ENCODE peak calls at places on chromosomes 5 and 9, in nine cellular contexts. B is bronchial epithelial cell; K is astrocyte of the spinal cord; Y is brain microvascular endothelial cell; U is CD4-positive, alpha-beta T cell; Z is D341Med; I is A549; H is activated CD4-positive, CD25-positive, alpha-beta regulatory T cell treated with anti-CD3 and anti-CD28 coated beads, Interleukin-2, amount 50 U/mL, for 72 hours; T is hypothalamus. V is an unnamed sample.

GRCh38 chr5:148808864-148809642 is 17.4 kb upstream of the ADRB2 start:
- DNase-seq in U (peak; percentile 12), Y (no peak), I (no peak), T (no peak), H (no peak), Z (no peak), K (no peak), B (no peak), V (no peak)

GRCh38 chr5:12794476-12795332 is 890.5 kb upstream of the CTNND2 start:
- DNase-seq in Z (peak; percentile 9), I (no peak), K (no peak), U (no peak), H (no peak), Y (no peak), T (no peak), B (no peak), V (no peak)

GRCh38 chr5:9644630-9645029 is 14.5 kb upstream of the TAS2R1 start:
- DNase-seq in H (no peak), I (no peak), B (peak; percentile 35), T (no peak), Y (no peak), K (no peak), U (no peak), Z (no peak), V (peak; percentile 42)

GRCh38 chr5:522899-523657 is 1.2 kb downstream of the SLC9A3 start:
- DNase-seq in Z (no peak), B (no peak), H (no peak), T (no peak), U (no peak), I (no peak), K (no peak), Y (no peak), V (no peak)

GRCh38 chr5:15807861-15808260 is 307.9 kb downstream of the FBXL7 start:
- DNase-seq in Z (no peak), I (no peak), Y (peak; percentile 60), H (no peak), K (peak; percentile 76), T (no peak), B (peak; percentile 55), U (no peak), V (no peak)

GRCh38 chr5:9051779-9052178 is 494.1 kb downstream of the SEMA5A start:
- DNase-seq in B (no peak), K (no peak), H (no peak), Y (no peak), U (no peak), I (no peak), T (no peak), Z (no peak), V (no peak)

GRCh38 chr5:180519098-180519497 is 24.9 kb downstream of the CNOT6 start:
- DNase-seq in B (no peak), I (no peak), K (peak; percentile 27), Z (no peak), T (no peak), H (no peak), U (no peak), Y (no peak), V (no peak)

GRCh38 chr5:142544946-142545652 is 140.8 kb downstream of the FGF1 start:
- DNase-seq in I (no peak), Y (peak; percentile 48), K (peak; percentile 30), B (no peak), U (no peak), T (no peak), Z (no peak), H (no peak), V (no peak)

GRCh38 chr9:137564134-137564533 is 12.5 kb downstream of the MRPL41 start:
- DNase-seq in K (no peak), U (no peak), H (no peak), Y (no peak), Z (no peak), B (no peak), T (no peak), I (no peak), V (no peak)

GRCh38 chr9:22374021-22374420 is 72.6 kb upstream of the DMRTA1 start:
- DNase-seq in Y (no peak), I (no peak), H (no peak), Z (no peak), U (no peak), T (no peak), B (no peak), K (no peak), V (no peak)

GRCh38 chr5:135248801-135249231 is 150.2 kb downstream of the MACROH2A1 start:
- DNase-seq in T (no peak), Y (no peak), B (no peak), U (no peak), H (no peak), Z (peak; percentile 5), K (no peak), I (no peak), V (no peak)

GRCh38 chr5:170429014-170429413 is 39.8 kb upstream of the KCNMB1 start:
- DNase-seq in U (no peak), B (peak; percentile 15), I (peak; percentile 41), Y (no peak), Z (no peak), H (no peak), K (peak; percentile 5), T (no peak), V (no peak)

GRCh38 chr9:75161116-75161857 is 73.0 kb downstream of the OSTF1 start:
- DNase-seq in U (no peak), I (no peak), Y (no peak), T (no peak), K (no peak), H (no peak), B (no peak), Z (no peak), V (no peak)

GRCh38 chr9:80467632-80468031 is 895.9 kb downstream of the TLE4 start:
- DNase-seq in T (no peak), Y (peak; percentile 31), Z (no peak), K (peak; percentile 13), B (peak; percentile 44), U (no peak), H (no peak), I (no peak), V (peak; percentile 53)

GRCh38 chr5:149030392-149030791 is 32.5 kb downstream of the SH3TC2 start:
- DNase-seq in Z (no peak), U (no peak), B (peak; percentile 32), Y (peak; percentile 24), K (peak; percentile 79), T (no peak), I (no peak), H (no peak), V (no peak)

GRCh38 chr5:179872356-179873160 is 13.9 kb upstream of the MRNIP start:
- DNase-seq in U (no peak), I (no peak), T (no peak), Y (no peak), B (no peak), Z (peak; percentile 18), K (no peak), H (no peak), V (no peak)

GRCh38 chr5:171599957-171600612 is 180.6 kb downstream of the FGF18 start:
- DNase-seq in H (no peak), U (no peak), K (no peak), B (no peak), I (no peak), Y (no peak), T (no peak), Z (no peak), V (no peak)

GRCh38 chr5:135379052-135379654 is 19.9 kb downstream of the MACROH2A1 start:
- DNase-seq in H (no peak), T (no peak), U (no peak), B (peak; percentile 66), I (peak; percentile 23), K (peak; percentile 28), Y (no peak), Z (no peak), V (peak; percentile 58)

GRCh38 chr9:6014668-6015270 is 655 bp downstream of the RANBP6 start:
- DNase-seq in B (peak; percentile 94), U (no peak), Y (peak; percentile 73), Z (no peak), K (peak; percentile 69), T (no peak), H (no peak), I (peak; percentile 36), V (peak; percentile 82)

GRCh38 chr5:51326844-51327243 is 56.4 kb upstream of the ISL1 start:
- DNase-seq in H (no peak), Z (no peak), B (peak; percentile 20), U (no peak), Y (no peak), K (no peak), I (no peak), T (no peak), V (peak; percentile 16)

GRCh38 chr5:137320056-137321045 is 178.8 kb downstream of the SPOCK1 start:
- DNase-seq in H (no peak), K (peak; percentile 77), T (no peak), Z (peak; percentile 62), Y (peak; percentile 58), I (peak; percentile 54), U (no peak), B (peak; percentile 58), V (peak; percentile 76)

GRCh38 chr5:159971931-159972461 is 36.9 kb upstream of the TTC1 start:
- DNase-seq in B (no peak), Z (peak; percentile 58), I (no peak), Y (no peak), K (no peak), U (no peak), T (no peak), H (no peak), V (no peak)

GRCh38 chr9:88433583-88434240 is 45.5 kb downstream of the SPIN1 start:
- DNase-seq in K (peak; percentile 46), Y (peak; percentile 36), T (no peak), B (peak; percentile 22), I (peak; percentile 15), Z (no peak), U (no peak), H (no peak), V (no peak)

GRCh38 chr5:94693043-94693822 is 74.8 kb downstream of the SLF1 start:
- DNase-seq in B (peak; percentile 97), Y (peak; percentile 74), U (no peak), K (peak; percentile 82), H (no peak), Z (no peak), T (no peak), I (peak; percentile 47), V (peak; percentile 92)

GRCh38 chr9:3936520-3937235 is 363.2 kb downstream of the GLIS3 start:
- DNase-seq in U (no peak), Z (no peak), T (no peak), K (no peak), I (no peak), Y (no peak), B (peak; percentile 28), H (no peak), V (no peak)

GRCh38 chr5:173412566-173412965 is 84.4 kb upstream of the STC2 start:
- DNase-seq in H (no peak), I (no peak), T (no peak), Y (peak; percentile 17), U (no peak), B (no peak), K (peak; percentile 24), Z (no peak), V (no peak)

GRCh38 chr9:117815315-117815714 is 111.1 kb downstream of the TLR4 start:
- DNase-seq in H (no peak), U (no peak), Z (no peak), K (no peak), Y (no peak), I (no peak), B (no peak), T (no peak), V (no peak)

V was measured in foreskin keratinocyte.